ENCODE peak calls at places on chromosomes 1 and 21, in eight cellular contexts. Q, P, V, R, X, A, T and G are unnamed samples.

GRCh38 chr1:29624320-29624719 is 388.0 kb downstream of the PTPRU start:
- DNase-seq in Q (no peak), P (peak), V (no peak), R (peak), X (no peak), A (no peak), T (no peak), G (no peak)

GRCh38 chr1:41431490-41432350 is 52.8 kb downstream of the EDN2 start:
- DNase-seq in Q (no peak), P (no peak), V (no peak), R (no peak), X (no peak), A (no peak), T (no peak), G (no peak)

GRCh38 chr1:156286061-156286460 is 1.9 kb downstream of the TMEM79 start:
- DNase-seq in Q (no peak), P (no peak), V (no peak), R (no peak), X (no peak), A (no peak), T (no peak), G (no peak)

GRCh38 chr1:3432306-3432705 is 22.2 kb upstream of the ARHGEF16 start:
- DNase-seq in Q (no peak), P (no peak), V (no peak), R (no peak), X (no peak), A (no peak), T (no peak), G (no peak)

GRCh38 chr1:184492543-184492942 is 105.7 kb downstream of the C1orf21 start:
- DNase-seq in Q (no peak), P (no peak), V (no peak), R (no peak), X (no peak), A (no peak), T (no peak), G (no peak)

GRCh38 chr1:111920221-111921024 is 69.0 kb downstream of the KCND3 start:
- DNase-seq in Q (peak), P (peak), V (no peak), R (no peak), X (peak), A (peak), T (peak), G (no peak)

GRCh38 chr21:44304041-44304738 is 4.3 kb downstream of the PFKL start:
- DNase-seq in Q (no peak), P (no peak), V (no peak), R (no peak), X (no peak), A (no peak), T (no peak), G (no peak)

GRCh38 chr1:20052386-20052785 is 17.6 kb upstream of the PLA2G5 start:
- DNase-seq in Q (no peak), P (no peak), V (no peak), R (no peak), X (no peak), A (no peak), T (no peak), G (no peak)

GRCh38 chr21:17854771-17855170 is 35.6 kb upstream of the C21orf91 start:
- DNase-seq in Q (no peak), P (no peak), V (no peak), R (no peak), X (no peak), A (no peak), T (no peak), G (no peak)

GRCh38 chr1:187943606-187944403 is 1115.1 kb downstream of the PLA2G4A start:
- DNase-seq in Q (no peak), P (no peak), V (no peak), R (no peak), X (no peak), A (no peak), T (no peak), G (no peak)

GRCh38 chr1:33864460-33865389 is 846 bp downstream of the HMGB4 start:
- DNase-seq in Q (no peak), P (no peak), V (no peak), R (no peak), X (no peak), A (no peak), T (no peak), G (no peak)

GRCh38 chr1:211473823-211474222 is 18.1 kb downstream of the RD3 start:
- DNase-seq in Q (no peak), P (no peak), V (no peak), R (no peak), X (no peak), A (no peak), T (no peak), G (no peak)

GRCh38 chr1:236472850-236473788 is 50.7 kb upstream of the LGALS8 start:
- DNase-seq in Q (no peak), P (no peak), V (no peak), R (no peak), X (no peak), A (no peak), T (no peak), G (no peak)

GRCh38 chr1:100794719-100795645 is 75.4 kb downstream of the VCAM1 start:
- DNase-seq in Q (no peak), P (no peak), V (no peak), R (no peak), X (no peak), A (no peak), T (no peak), G (no peak)

GRCh38 chr1:178275553-178275952 is 181.6 kb downstream of the RASAL2 start:
- DNase-seq in Q (no peak), P (peak), V (no peak), R (no peak), X (peak), A (no peak), T (no peak), G (no peak)

GRCh38 chr1:212485895-212486590 is 53.3 kb downstream of the NENF start:
- DNase-seq in Q (peak), P (peak), V (no peak), R (no peak), X (peak), A (peak), T (peak), G (no peak)

GRCh38 chr1:35449334-35450008 is 107.7 kb downstream of the KIAA0319L start:
- DNase-seq in Q (no peak), P (peak), V (no peak), R (no peak), X (peak), A (no peak), T (peak), G (no peak)

GRCh38 chr1:186628910-186629309 is 51.3 kb downstream of the PTGS2 start:
- DNase-seq in Q (no peak), P (no peak), V (no peak), R (no peak), X (no peak), A (no peak), T (no peak), G (no peak)

GRCh38 chr1:153608089-153608672 is 4.8 kb downstream of the S100A16 start:
- DNase-seq in Q (no peak), P (peak), V (no peak), R (no peak), X (peak), A (peak), T (no peak), G (no peak)

GRCh38 chr1:53550201-53550741 is 91.1 kb downstream of the DMRTB1 start:
- DNase-seq in Q (no peak), P (peak), V (no peak), R (no peak), X (no peak), A (no peak), T (no peak), G (no peak)